ENCODE peak calls at places on chromosomes 3 and 15, in four cellular contexts. I is dermis microvascular lymphatic vessel endothelial cell, Q is NCI-H1417, U is ovary. D is an unnamed sample.

GRCh38 chr3:55605837-55606236 is 118.7 kb upstream of the WNT5A start:
- DNase-seq in Q (no peak), U (no peak), I (no peak), D (no peak)

GRCh38 chr15:88932271-88932874 is 19.2 kb upstream of the MFGE8 start:
- DNase-seq in U (no peak), Q (no peak), I (no peak), D (no peak)

GRCh38 chr15:69610264-69610663 is 157.6 kb downstream of the RPLP1 start:
- DNase-seq in U (no peak), Q (no peak), I (no peak), D (no peak)

GRCh38 chr15:78438595-78439285 is 724 bp downstream of the IREB2 start:
- DNase-seq in U (no peak), Q (peak), I (no peak), D (peak)

GRCh38 chr3:3334456-3334855 is 155.0 kb upstream of the CRBN start:
- DNase-seq in I (no peak), U (no peak), Q (no peak), D (no peak)

GRCh38 chr3:55929154-55929869 is 442.2 kb upstream of the WNT5A start:
- DNase-seq in I (no peak), Q (no peak), U (no peak), D (no peak)

GRCh38 chr15:58854598-58854997 is 78.9 kb downstream of the SLTM start:
- DNase-seq in I (no peak), U (no peak), Q (no peak), D (no peak)

GRCh38 chr3:43726511-43726910 is 35.8 kb downstream of the ABHD5 start:
- DNase-seq in I (no peak), U (no peak), Q (no peak), D (no peak)

GRCh38 chr3:44026224-44026865 is 215.3 kb upstream of the TOPAZ1 start:
- DNase-seq in U (no peak), I (no peak), Q (no peak), D (no peak)

GRCh38 chr15:58115692-58116091 is 22.5 kb upstream of the AQP9 start:
- DNase-seq in Q (no peak), I (peak), U (no peak), D (no peak)

GRCh38 chr3:1082024-1082633 is 10.7 kb upstream of the CNTN6 start:
- DNase-seq in U (no peak), I (peak), Q (peak), D (no peak)

GRCh38 chr15:51267714-51268105 is 70.7 kb downstream of the CYP19A1 start:
- DNase-seq in I (no peak), U (no peak), Q (no peak), D (no peak)

GRCh38 chr3:158909870-158910269 is 108.0 kb downstream of the MFSD1 start:
- DNase-seq in Q (no peak), I (no peak), U (no peak), D (no peak)

GRCh38 chr15:92655178-92655995 is at the start of gene FAM174B:
- DNase-seq in I (no peak), Q (peak), U (peak), D (peak)

GRCh38 chr15:40498418-40498817 is 27.6 kb downstream of the CHST14 start:
- DNase-seq in U (no peak), Q (no peak), I (no peak), D (no peak)

GRCh38 chr15:85557385-85557784 is 177.0 kb downstream of the AKAP13 start:
- DNase-seq in U (no peak), I (no peak), Q (no peak), D (no peak)

GRCh38 chr15:98954411-98954810 is 53.2 kb downstream of the PGPEP1L start:
- DNase-seq in Q (no peak), I (peak), U (peak), D (no peak)

GRCh38 chr3:53503185-53503584 is 8.8 kb downstream of the CACNA1D start:
- DNase-seq in Q (no peak), I (no peak), U (no peak), D (no peak)

GRCh38 chr15:33104276-33104675 is 90.2 kb downstream of the FMN1 start:
- DNase-seq in Q (no peak), U (no peak), I (no peak), D (no peak)

GRCh38 chr3:118932822-118933558 is 101.7 kb downstream of the IGSF11 start:
- DNase-seq in I (no peak), Q (no peak), U (peak), D (no peak)

GRCh38 chr15:92617197-92618037 is 38.2 kb downstream of the FAM174B start:
- DNase-seq in Q (peak), I (peak), U (peak), D (no peak)

GRCh38 chr15:59791646-59792208 is 102.6 kb upstream of the BNIP2 start:
- DNase-seq in I (no peak), U (no peak), Q (no peak), D (no peak)